ENCODE peak calls at places on chromosome 20, in eight cellular contexts. S, P, H, A, W, O, K and V are unnamed samples.

GRCh38 chr20:2297352-2297717 is 1.5 kb downstream of the TGM3 start:
- DNase-seq in S (no peak), P (no peak), H (no peak), A (no peak), W (peak), O (no peak), K (no peak), V (no peak)

GRCh38 chr20:63238491-63239126 is 2.9 kb downstream of the BIRC7 start:
- DNase-seq in S (no peak), P (no peak), H (no peak), A (no peak), W (no peak), O (no peak), K (no peak), V (no peak)

GRCh38 chr20:40431112-40431511 is 257.9 kb downstream of the MAFB start:
- DNase-seq in S (no peak), P (no peak), H (no peak), A (no peak), W (no peak), O (no peak), K (no peak), V (no peak)

GRCh38 chr20:33653218-33653899 is 8.8 kb upstream of the C20orf144 start:
- DNase-seq in S (no peak), P (no peak), H (peak), A (peak), W (peak), O (no peak), K (peak), V (no peak)

GRCh38 chr20:44398303-44398702 is 42.8 kb downstream of the HNF4A start:
- DNase-seq in S (no peak), P (no peak), H (peak), A (no peak), W (no peak), O (no peak), K (no peak), V (no peak)

GRCh38 chr20:22402990-22403859 is 181.1 kb downstream of the FOXA2 start:
- DNase-seq in S (no peak), P (no peak), H (no peak), A (no peak), W (peak), O (no peak), K (no peak), V (no peak)

GRCh38 chr20:56624786-56625681 is 4.1 kb upstream of the TFAP2C start:
- DNase-seq in S (no peak), P (no peak), H (no peak), A (no peak), W (peak), O (no peak), K (no peak), V (no peak)

GRCh38 chr20:60152792-60153191 is 194.6 kb downstream of the CDH26 start:
- DNase-seq in S (no peak), P (no peak), H (no peak), A (no peak), W (no peak), O (no peak), K (no peak), V (no peak)

GRCh38 chr20:22890605-22891300 is 144.4 kb upstream of the SSTR4 start:
- DNase-seq in S (no peak), P (no peak), H (no peak), A (no peak), W (no peak), O (no peak), K (no peak), V (no peak)

GRCh38 chr20:15248618-15249395 is 911.4 kb upstream of the FLRT3 start:
- DNase-seq in S (no peak), P (no peak), H (no peak), A (no peak), W (no peak), O (no peak), K (no peak), V (no peak)

GRCh38 chr20:48310312-48310711 is 517.5 kb downstream of the PREX1 start:
- DNase-seq in S (no peak), P (no peak), H (no peak), A (peak), W (no peak), O (no peak), K (no peak), V (no peak)

GRCh38 chr20:48791014-48791413 is 36.8 kb downstream of the PREX1 start:
- DNase-seq in S (no peak), P (no peak), H (no peak), A (no peak), W (no peak), O (peak), K (no peak), V (peak)

GRCh38 chr20:36343641-36344040 is 37.5 kb downstream of the DLGAP4 start:
- DNase-seq in S (no peak), P (no peak), H (no peak), A (no peak), W (no peak), O (no peak), K (no peak), V (no peak)

GRCh38 chr20:44967207-44967807 is 995 bp downstream of the STK4 start:
- DNase-seq in S (peak), P (no peak), H (no peak), A (no peak), W (no peak), O (no peak), K (no peak), V (no peak)

GRCh38 chr20:21622097-21622496 is 83.4 kb upstream of the PAX1 start:
- DNase-seq in S (no peak), P (no peak), H (no peak), A (no peak), W (no peak), O (peak), K (no peak), V (peak)

GRCh38 chr20:25584905-25585704 is at the start of gene NINL:
- DNase-seq in S (peak), P (peak), H (peak), A (peak), W (peak), O (peak), K (peak), V (no peak)